ENCODE peak calls at places on chromosomes 11 and 22, in six cellular contexts. Y is H1, I is ovary, S is PC-9, J is right cardiac atrium, Q is lower lobe of right lung. A is an unnamed sample.

GRCh38 chr11:72240461-72241289 is 3.3 kb downstream of the PHOX2A start:
- DNase-seq in Y (no peak), I (no peak), S (no peak), J (no peak), Q (no peak), A (no peak)

GRCh38 chr22:50206599-50206998 is 5.8 kb downstream of the SELENOO start:
- DNase-seq in Y (peak; percentile 49), I (peak; percentile 48), S (no peak), J (peak; percentile 90), Q (peak; percentile 80), A (no peak)

GRCh38 chr22:43889366-43890253 is 2.2 kb downstream of the PNPLA5 start:
- DNase-seq in Y (no peak), I (peak; percentile 24), S (peak; percentile 48), J (no peak), Q (no peak), A (no peak)

GRCh38 chr11:21976210-21976609 is 216.7 kb upstream of the ANO5 start:
- DNase-seq in Y (no peak), I (no peak), S (no peak), J (no peak), Q (no peak), A (no peak)

GRCh38 chr22:27218521-27218920 is 561.1 kb downstream of the MIAT start:
- DNase-seq in Y (no peak), I (peak; percentile 76), S (no peak), J (peak; percentile 84), Q (no peak), A (no peak)

GRCh38 chr22:32270641-32271369 is 15.7 kb upstream of the SLC5A4 start:
- DNase-seq in Y (no peak), I (no peak), S (no peak), J (no peak), Q (no peak), A (no peak)

GRCh38 chr22:27213766-27214581 is 556.6 kb downstream of the MIAT start:
- DNase-seq in Y (no peak), I (peak; percentile 82), S (no peak), J (peak; percentile 90), Q (no peak), A (no peak)

GRCh38 chr11:18791175-18792065 is at the start of gene PTPN5:
- DNase-seq in Y (no peak), I (no peak), S (no peak), J (no peak), Q (no peak), A (no peak)

GRCh38 chr11:57163160-57163868 is 18.4 kb upstream of the LRRC55 start:
- DNase-seq in Y (no peak), I (no peak), S (no peak), J (no peak), Q (no peak), A (no peak)

GRCh38 chr22:34973016-34973415 is 92.9 kb upstream of the ISX start:
- DNase-seq in Y (no peak), I (no peak), S (no peak), J (no peak), Q (no peak), A (no peak)

GRCh38 chr11:47330002-47330911 is 22.2 kb downstream of the MYBPC3 start:
- DNase-seq in Y (no peak), I (no peak), S (no peak), J (no peak), Q (peak; percentile 40), A (no peak)

GRCh38 chr11:77471520-77472234 is 2.2 kb downstream of the PAK1 start:
- DNase-seq in Y (no peak), I (no peak), S (peak; percentile 96), J (no peak), Q (no peak), A (no peak)

GRCh38 chr22:25021409-25021808 is 68.9 kb downstream of the KIAA1671 start:
- DNase-seq in Y (no peak), I (no peak), S (no peak), J (peak; percentile 71), Q (no peak), A (no peak)

GRCh38 chr11:47980907-47981621 is 705 bp downstream of the PTPRJ start:
- DNase-seq in Y (no peak), I (peak; percentile 59), S (no peak), J (peak; percentile 82), Q (peak; percentile 75), A (no peak)

GRCh38 chr22:37189011-37189466 is 992 bp upstream of the C1QTNF6 start:
- DNase-seq in Y (no peak), I (no peak), S (peak; percentile 99), J (peak; percentile 33), Q (no peak), A (no peak)

GRCh38 chr11:113006916-113007445 is 45.8 kb downstream of the NCAM1 start:
- DNase-seq in Y (no peak), I (no peak), S (peak; percentile 69), J (no peak), Q (no peak), A (no peak)

GRCh38 chr11:26331911-26332571 is at the start of gene ANO3:
- DNase-seq in Y (peak; percentile 88), I (peak; percentile 46), S (peak; percentile 47), J (peak; percentile 81), Q (peak; percentile 84), A (peak; percentile 88)

GRCh38 chr11:65888163-65888814 is at the start of gene FIBP:
- DNase-seq in Y (peak; percentile 87), I (peak; percentile 98), S (peak; percentile 92), J (peak; percentile 99), Q (peak; percentile 98), A (no peak)

GRCh38 chr11:2270322-2271076 is at the start of gene ASCL2:
- DNase-seq in Y (no peak), I (peak; percentile 29), S (no peak), J (no peak), Q (no peak), A (no peak)

GRCh38 chr11:73651661-73652045 is 5.3 kb downstream of the PLEKHB1 start:
- DNase-seq in Y (no peak), I (no peak), S (no peak), J (no peak), Q (no peak), A (no peak)

GRCh38 chr22:46366801-46367706 is 31.5 kb downstream of the TRMU start:
- DNase-seq in Y (no peak), I (no peak), S (no peak), J (peak; percentile 47), Q (peak; percentile 45), A (no peak)

GRCh38 chr11:104968856-104969776 is 742 bp upstream of the CASP4 start:
- DNase-seq in Y (peak; percentile 21), I (peak; percentile 51), S (no peak), J (peak; percentile 69), Q (peak; percentile 44), A (peak; percentile 18)

GRCh38 chr11:112537846-112538330 is 277.2 kb upstream of the PLET1 start:
- DNase-seq in Y (no peak), I (no peak), S (peak; percentile 96), J (no peak), Q (no peak), A (no peak)

GRCh38 chr11:4041731-4042391 is 52.7 kb upstream of the RRM1 start:
- DNase-seq in Y (no peak), I (no peak), S (no peak), J (no peak), Q (no peak), A (no peak)
- H3K4me3 ChIP-seq in Y (no peak overlapping the region), I (no peak overlapping the region), S (no peak overlapping the region), J (no peak overlapping the region), Q (no peak overlapping the region), A (no peak overlapping the region)

GRCh38 chr11:10354389-10354788 is 49.5 kb downstream of the ADM start:
- DNase-seq in Y (no peak), I (no peak), S (no peak), J (no peak), Q (no peak), A (no peak)

GRCh38 chr11:10355257-10355661 is 50.4 kb downstream of the ADM start:
- DNase-seq in Y (no peak), I (no peak), S (no peak), J (no peak), Q (no peak), A (no peak)

GRCh38 chr11:10351768-10352641 is 47.1 kb downstream of the ADM start:
- DNase-seq in Y (peak; percentile 98), I (no peak), S (peak; percentile 92), J (peak; percentile 82), Q (no peak), A (peak; percentile 97)

GRCh38 chr11:10351435-10351767 is 46.5 kb downstream of the ADM start:
- DNase-seq in Y (no peak), I (peak; percentile 44), S (no peak), J (peak; percentile 67), Q (no peak), A (no peak)

GRCh38 chr11:10352911-10353550 is 48.2 kb downstream of the ADM start:
- DNase-seq in Y (no peak), I (no peak), S (no peak), J (no peak), Q (no peak), A (no peak)
- H3K27me3 ChIP-seq in Y (no peaks in the 10 kb centered on the region), I (no peaks in the 10 kb centered on the region), S (no peaks in the 10 kb centered on the region), J (no peaks in the 10 kb centered on the region), Q (no peaks in the 10 kb centered on the region), A (no peaks in the 10 kb centered on the region)

DNA sequence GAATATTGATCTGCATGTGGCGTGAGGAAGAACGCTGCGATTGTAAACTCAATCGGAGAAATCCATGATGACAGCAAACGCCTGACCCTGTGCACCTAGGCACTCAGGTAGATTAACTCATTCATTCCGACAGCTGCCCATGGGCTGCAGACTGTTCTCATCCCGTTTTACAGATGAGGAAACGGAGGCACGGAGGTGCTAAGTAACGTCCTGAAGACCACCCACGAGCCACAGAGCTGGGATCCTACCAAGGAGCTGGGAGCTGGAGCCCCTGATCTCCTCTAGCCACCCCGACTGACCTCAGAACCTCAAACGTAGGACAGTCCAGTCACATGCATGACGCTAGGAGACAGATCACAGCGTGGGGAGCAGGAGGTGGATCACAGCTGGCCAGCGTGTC is 1092.7 kb downstream of the BRD1 start:
- DNase-seq in Y (no peak), I (no peak), S (peak; percentile 9), J (peak; percentile 7), Q (no peak), A (no peak)
- H3K9me3 ChIP-seq in Y (no peaks in the 10 kb centered on the region), I (no peaks in the 10 kb centered on the region), S (no peaks in the 10 kb centered on the region), J (no peaks in the 10 kb centered on the region), Q (no peaks in the 10 kb centered on the region), A (peaks cover 22% of the 10 kb centered on the region)

GRCh38 chr11:63564056-63564784 is 1.0 kb upstream of the PLAAT2 start:
- DNase-seq in Y (no peak), I (no peak), S (no peak), J (no peak), Q (no peak), A (no peak)

GRCh38 chr11:63569570-63569969 is 6.4 kb upstream of the PLAAT2 start:
- DNase-seq in Y (no peak), I (no peak), S (no peak), J (no peak), Q (no peak), A (no peak)

GRCh38 chr11:63564785-63565350 is 1.7 kb upstream of the PLAAT2 start:
- DNase-seq in Y (no peak), I (no peak), S (peak; percentile 88), J (no peak), Q (peak; percentile 65), A (no peak)

GRCh38 chr11:63565728-63566127 is 2.5 kb upstream of the PLAAT2 start:
- DNase-seq in Y (no peak), I (no peak), S (no peak), J (no peak), Q (no peak), A (no peak)

GRCh38 chr11:63567044-63567840 is 4.1 kb upstream of the PLAAT2 start:
- DNase-seq in Y (no peak), I (no peak), S (peak; percentile 96), J (no peak), Q (no peak), A (no peak)
- H3K4me3 ChIP-seq in Y (no peak overlapping the region), I (no peak overlapping the region), S (peak overlapping the region; percentile 35), J (no peak overlapping the region), Q (no peak overlapping the region), A (no peak overlapping the region)